ENCODE peak calls at places on chromosomes 6 and 20, in five cellular contexts. Q is osteocyte; K is cardiac muscle cell; L is PC-9; M is CD8-positive, alpha-beta memory T cell. H is an unnamed sample.

GRCh38 chr6:52539607-52540006 is 37.3 kb downstream of the TRAM2 start:
- DNase-seq in L (no peak), K (no peak), Q (no peak), M (no peak), H (no peak)

GRCh38 chr6:159821111-159821510 is 21.0 kb downstream of the PNLDC1 start:
- DNase-seq in L (no peak), M (no peak), Q (no peak), K (no peak), H (no peak)

GRCh38 chr20:4069741-4070140 is 54.4 kb upstream of the RNF24 start:
- DNase-seq in K (no peak), Q (no peak), L (no peak), M (no peak), H (no peak)

GRCh38 chr20:62623488-62624324 is 18.6 kb upstream of the SLCO4A1 start:
- DNase-seq in K (peak), L (peak), Q (no peak), M (peak), H (no peak)

GRCh38 chr6:139262519-139263300 is 29.1 kb downstream of the TXLNB start:
- DNase-seq in K (no peak), L (peak), M (no peak), Q (no peak), H (no peak)

GRCh38 chr6:137708481-137708880 is 158.6 kb upstream of the TNFAIP3 start:
- DNase-seq in M (no peak), Q (no peak), L (no peak), K (no peak), H (no peak)

GRCh38 chr6:78611097-78611625 is 256.2 kb upstream of the IRAK1BP1 start:
- DNase-seq in Q (no peak), M (no peak), K (peak), L (no peak), H (no peak)

GRCh38 chr6:90169328-90169886 is 127.2 kb downstream of the BACH2 start:
- DNase-seq in K (peak), Q (no peak), M (no peak), L (no peak), H (no peak)

GRCh38 chr6:28985396-28986164 is 19.5 kb downstream of the ZNF311 start:
- DNase-seq in L (peak), M (no peak), Q (peak), K (peak), H (peak)

GRCh38 chr6:149128489-149129145 is 188.9 kb upstream of the TAB2 start:
- DNase-seq in L (no peak), Q (no peak), M (no peak), K (no peak), H (no peak)

GRCh38 chr6:115932481-115932880 is 128.2 kb downstream of the FRK start:
- DNase-seq in K (no peak), M (no peak), L (peak), Q (peak), H (no peak)

GRCh38 chr6:42043787-42044475 is 6.4 kb upstream of the TAF8 start:
- DNase-seq in K (peak), Q (peak), L (peak), M (peak), H (peak)

GRCh38 chr6:63272397-63272796 is 47.4 kb downstream of the LGSN start:
- DNase-seq in Q (no peak), L (no peak), M (no peak), K (peak), H (no peak)

GRCh38 chr20:61805781-61806180 is 259.9 kb downstream of the TAF4 start:
- DNase-seq in K (no peak), M (no peak), Q (no peak), L (no peak), H (no peak)

H was measured in type B pancreatic cell.